ENCODE peak calls at places on chromosomes 7 and 10, in eight cellular contexts. One of them, this sample, is unnamed.

GRCh38 chr10:588246-589165 is 101.0 kb downstream of the DIP2C start:
- DNase-seq in fibroblast of pulmonary artery: peak; percentile 45
- DNase-seq in cardiac muscle cell: no peak
- DNase-seq in epithelial cell of esophagus: no peak
- DNase-seq in tibial nerve: no peak
- DNase-seq in heart left ventricle: peak; percentile 75
- DNase-seq in kidney epithelial cell: no peak
- DNase-seq in IMR-90: peak; percentile 69
- DNase-seq in this sample: peak; percentile 36

GRCh38 chr7:103632005-103632639 is 186.1 kb upstream of the SLC26A5 start:
- DNase-seq in fibroblast of pulmonary artery: no peak
- DNase-seq in cardiac muscle cell: no peak
- DNase-seq in epithelial cell of esophagus: no peak
- DNase-seq in tibial nerve: no peak
- DNase-seq in heart left ventricle: no peak
- DNase-seq in kidney epithelial cell: no peak
- DNase-seq in IMR-90: no peak
- DNase-seq in this sample: no peak

GRCh38 chr7:13327669-13328068 is 640.2 kb downstream of the ARL4A start:
- DNase-seq in fibroblast of pulmonary artery: peak; percentile 47
- DNase-seq in cardiac muscle cell: no peak
- DNase-seq in epithelial cell of esophagus: no peak
- DNase-seq in tibial nerve: no peak
- DNase-seq in heart left ventricle: no peak
- DNase-seq in kidney epithelial cell: no peak
- DNase-seq in IMR-90: peak; percentile 1
- DNase-seq in this sample: peak; percentile 18

GRCh38 chr7:40223451-40224112 is 88.8 kb downstream of the SUGCT start:
- DNase-seq in fibroblast of pulmonary artery: no peak
- DNase-seq in cardiac muscle cell: no peak
- DNase-seq in epithelial cell of esophagus: no peak
- DNase-seq in tibial nerve: no peak
- DNase-seq in heart left ventricle: no peak
- DNase-seq in kidney epithelial cell: no peak
- DNase-seq in IMR-90: no peak
- DNase-seq in this sample: peak; percentile 29

GRCh38 chr7:66352071-66352470 is 146.9 kb downstream of the TPST1 start:
- DNase-seq in fibroblast of pulmonary artery: peak; percentile 16
- DNase-seq in cardiac muscle cell: no peak
- DNase-seq in epithelial cell of esophagus: peak; percentile 50
- DNase-seq in tibial nerve: no peak
- DNase-seq in heart left ventricle: no peak
- DNase-seq in kidney epithelial cell: peak; percentile 9
- DNase-seq in IMR-90: no peak
- DNase-seq in this sample: peak; percentile 20

GRCh38 chr7:33459340-33459751 is 330.0 kb downstream of the BBS9 start:
- DNase-seq in fibroblast of pulmonary artery: peak; percentile 80
- DNase-seq in cardiac muscle cell: peak; percentile 69
- DNase-seq in epithelial cell of esophagus: peak; percentile 76
- DNase-seq in tibial nerve: no peak
- DNase-seq in heart left ventricle: peak; percentile 22
- DNase-seq in kidney epithelial cell: peak; percentile 1
- DNase-seq in IMR-90: peak; percentile 66
- DNase-seq in this sample: peak; percentile 58

GRCh38 chr10:16182688-16183087 is 254.1 kb upstream of the PTER start:
- DNase-seq in fibroblast of pulmonary artery: no peak
- DNase-seq in cardiac muscle cell: no peak
- DNase-seq in epithelial cell of esophagus: no peak
- DNase-seq in tibial nerve: no peak
- DNase-seq in heart left ventricle: no peak
- DNase-seq in kidney epithelial cell: no peak
- DNase-seq in IMR-90: no peak
- DNase-seq in this sample: no peak

GRCh38 chr10:97399843-97400545 is 1.1 kb downstream of the RRP12 start:
- DNase-seq in fibroblast of pulmonary artery: peak; percentile 81
- DNase-seq in cardiac muscle cell: peak; percentile 27
- DNase-seq in epithelial cell of esophagus: peak; percentile 89
- DNase-seq in tibial nerve: no peak
- DNase-seq in heart left ventricle: peak; percentile 63
- DNase-seq in kidney epithelial cell: no peak
- DNase-seq in IMR-90: peak; percentile 85
- DNase-seq in this sample: peak; percentile 67

GRCh38 chr10:108615576-108616320 is 1307.6 kb downstream of the XPNPEP1 start:
- DNase-seq in fibroblast of pulmonary artery: no peak
- DNase-seq in cardiac muscle cell: no peak
- DNase-seq in epithelial cell of esophagus: no peak
- DNase-seq in tibial nerve: no peak
- DNase-seq in heart left ventricle: no peak
- DNase-seq in kidney epithelial cell: no peak
- DNase-seq in IMR-90: no peak
- DNase-seq in this sample: no peak

GRCh38 chr10:110444009-110444347 is 53.7 kb upstream of the DUSP5 start:
- DNase-seq in fibroblast of pulmonary artery: no peak
- DNase-seq in cardiac muscle cell: peak; percentile 87
- DNase-seq in epithelial cell of esophagus: no peak
- DNase-seq in tibial nerve: no peak
- DNase-seq in heart left ventricle: peak; percentile 82
- DNase-seq in kidney epithelial cell: no peak
- DNase-seq in IMR-90: no peak
- DNase-seq in this sample: no peak

GRCh38 chr7:22419488-22419887 is 62.5 kb upstream of the RAPGEF5 start:
- DNase-seq in fibroblast of pulmonary artery: no peak
- DNase-seq in cardiac muscle cell: no peak
- DNase-seq in epithelial cell of esophagus: no peak
- DNase-seq in tibial nerve: no peak
- DNase-seq in heart left ventricle: no peak
- DNase-seq in kidney epithelial cell: no peak
- DNase-seq in IMR-90: no peak
- DNase-seq in this sample: no peak

GRCh38 chr7:32428546-32428945 is 61.6 kb downstream of the LSM5 start:
- DNase-seq in fibroblast of pulmonary artery: no peak
- DNase-seq in cardiac muscle cell: peak; percentile 14
- DNase-seq in epithelial cell of esophagus: no peak
- DNase-seq in tibial nerve: no peak
- DNase-seq in heart left ventricle: no peak
- DNase-seq in kidney epithelial cell: no peak
- DNase-seq in IMR-90: no peak
- DNase-seq in this sample: no peak

GRCh38 chr7:2496375-2496774 is 20.2 kb upstream of the GRIFIN start:
- DNase-seq in fibroblast of pulmonary artery: no peak
- DNase-seq in cardiac muscle cell: no peak
- DNase-seq in epithelial cell of esophagus: no peak
- DNase-seq in tibial nerve: no peak
- DNase-seq in heart left ventricle: no peak
- DNase-seq in kidney epithelial cell: no peak
- DNase-seq in IMR-90: no peak
- DNase-seq in this sample: no peak

GRCh38 chr10:103202319-103202718 is 9.2 kb upstream of the NT5C2 start:
- DNase-seq in fibroblast of pulmonary artery: no peak
- DNase-seq in cardiac muscle cell: no peak
- DNase-seq in epithelial cell of esophagus: no peak
- DNase-seq in tibial nerve: no peak
- DNase-seq in heart left ventricle: no peak
- DNase-seq in kidney epithelial cell: no peak
- DNase-seq in IMR-90: no peak
- DNase-seq in this sample: no peak

GRCh38 chr7:120942861-120943260 is 7.7 kb upstream of the ING3 start:
- DNase-seq in fibroblast of pulmonary artery: peak; percentile 9
- DNase-seq in cardiac muscle cell: no peak
- DNase-seq in epithelial cell of esophagus: no peak
- DNase-seq in tibial nerve: no peak
- DNase-seq in heart left ventricle: no peak
- DNase-seq in kidney epithelial cell: no peak
- DNase-seq in IMR-90: no peak
- DNase-seq in this sample: no peak

GRCh38 chr7:66075590-66076458 is at the start of gene ASL:
- DNase-seq in fibroblast of pulmonary artery: peak; percentile 88
- DNase-seq in cardiac muscle cell: peak; percentile 97
- DNase-seq in epithelial cell of esophagus: peak; percentile 94
- DNase-seq in tibial nerve: peak; percentile 90
- DNase-seq in heart left ventricle: peak; percentile 97
- DNase-seq in kidney epithelial cell: peak; percentile 51
- DNase-seq in IMR-90: peak; percentile 86
- DNase-seq in this sample: peak; percentile 88

GRCh38 chr7:132321387-132321786 is 254.9 kb downstream of the PLXNA4 start:
- DNase-seq in fibroblast of pulmonary artery: no peak
- DNase-seq in cardiac muscle cell: peak; percentile 29
- DNase-seq in epithelial cell of esophagus: no peak
- DNase-seq in tibial nerve: no peak
- DNase-seq in heart left ventricle: no peak
- DNase-seq in kidney epithelial cell: no peak
- DNase-seq in IMR-90: no peak
- DNase-seq in this sample: peak; percentile 20

GRCh38 chr10:91908358-91909177 is 718 bp downstream of the FGFBP3 start:
- DNase-seq in fibroblast of pulmonary artery: peak; percentile 77
- DNase-seq in cardiac muscle cell: peak; percentile 99
- DNase-seq in epithelial cell of esophagus: peak; percentile 69
- DNase-seq in tibial nerve: peak; percentile 30
- DNase-seq in heart left ventricle: peak; percentile 84
- DNase-seq in kidney epithelial cell: no peak
- DNase-seq in IMR-90: peak; percentile 67
- DNase-seq in this sample: peak; percentile 74

GRCh38 chr10:48658243-48658888 is 26.3 kb upstream of the WDFY4 start:
- DNase-seq in fibroblast of pulmonary artery: peak; percentile 73
- DNase-seq in cardiac muscle cell: peak; percentile 82
- DNase-seq in epithelial cell of esophagus: peak; percentile 69
- DNase-seq in tibial nerve: peak; percentile 70
- DNase-seq in heart left ventricle: peak; percentile 84
- DNase-seq in kidney epithelial cell: no peak
- DNase-seq in IMR-90: peak; percentile 58
- DNase-seq in this sample: peak; percentile 61

GRCh38 chr10:78407009-78407711 is 373.5 kb downstream of the RPS24 start:
- DNase-seq in fibroblast of pulmonary artery: peak; percentile 95
- DNase-seq in cardiac muscle cell: peak; percentile 92
- DNase-seq in epithelial cell of esophagus: peak; percentile 92
- DNase-seq in tibial nerve: peak; percentile 27
- DNase-seq in heart left ventricle: peak; percentile 81
- DNase-seq in kidney epithelial cell: peak; percentile 77
- DNase-seq in IMR-90: peak; percentile 93
- DNase-seq in this sample: peak; percentile 92

DNA sequence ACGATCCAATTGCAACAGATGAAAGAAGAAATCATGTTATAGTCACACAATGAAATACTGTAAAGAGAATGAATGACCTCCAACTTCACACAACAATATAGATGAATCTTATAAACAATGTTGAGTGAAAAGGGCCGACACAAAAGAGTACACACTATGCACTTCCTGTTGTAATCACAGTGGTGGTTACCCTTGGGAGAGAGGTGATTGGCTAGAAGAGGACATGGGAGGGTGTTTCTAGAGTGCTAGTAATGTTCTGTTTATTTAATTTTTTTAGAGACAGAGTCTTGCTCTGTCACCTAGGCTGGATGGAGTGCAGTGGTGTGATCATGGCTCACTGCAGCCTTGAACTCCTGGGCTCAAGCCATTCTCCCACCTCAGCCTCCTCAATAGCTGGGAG is 82.5 kb downstream of the NDUFB2 start:
- DNase-seq in fibroblast of pulmonary artery: no peak
- DNase-seq in cardiac muscle cell: no peak
- DNase-seq in epithelial cell of esophagus: no peak
- DNase-seq in tibial nerve: no peak
- DNase-seq in heart left ventricle: no peak
- DNase-seq in kidney epithelial cell: no peak
- DNase-seq in IMR-90: no peak
- DNase-seq in this sample: no peak
- H3K4me3 ChIP-seq in fibroblast of pulmonary artery: no peak overlapping the region
- H3K4me3 ChIP-seq in cardiac muscle cell: no peak overlapping the region
- H3K4me3 ChIP-seq in epithelial cell of esophagus: no peak overlapping the region
- H3K4me3 ChIP-seq in tibial nerve: no peak overlapping the region
- H3K4me3 ChIP-seq in heart left ventricle: no peak overlapping the region
- H3K4me3 ChIP-seq in kidney epithelial cell: no peak overlapping the region
- H3K4me3 ChIP-seq in IMR-90: no peak overlapping the region
- H3K4me3 ChIP-seq in this sample: no peak overlapping the region

GRCh38 chr7:19020711-19021110 is 96.7 kb downstream of the TWIST1 start:
- DNase-seq in fibroblast of pulmonary artery: no peak
- DNase-seq in cardiac muscle cell: no peak
- DNase-seq in epithelial cell of esophagus: peak; percentile 85
- DNase-seq in tibial nerve: no peak
- DNase-seq in heart left ventricle: no peak
- DNase-seq in kidney epithelial cell: peak; percentile 21
- DNase-seq in IMR-90: peak; percentile 41
- DNase-seq in this sample: peak; percentile 59
- TF ChIP-seq CTCF in fibroblast of pulmonary artery: no peak
- TF ChIP-seq CTCF in cardiac muscle cell: no peak
- TF ChIP-seq CTCF in epithelial cell of esophagus: no peak
- TF ChIP-seq CTCF in tibial nerve: no peak
- TF ChIP-seq CTCF in heart left ventricle: no peak
- TF ChIP-seq CTCF in kidney epithelial cell: no peak
- TF ChIP-seq CTCF in IMR-90: no peak
- TF ChIP-seq CTCF in this sample: no peak

DNA sequence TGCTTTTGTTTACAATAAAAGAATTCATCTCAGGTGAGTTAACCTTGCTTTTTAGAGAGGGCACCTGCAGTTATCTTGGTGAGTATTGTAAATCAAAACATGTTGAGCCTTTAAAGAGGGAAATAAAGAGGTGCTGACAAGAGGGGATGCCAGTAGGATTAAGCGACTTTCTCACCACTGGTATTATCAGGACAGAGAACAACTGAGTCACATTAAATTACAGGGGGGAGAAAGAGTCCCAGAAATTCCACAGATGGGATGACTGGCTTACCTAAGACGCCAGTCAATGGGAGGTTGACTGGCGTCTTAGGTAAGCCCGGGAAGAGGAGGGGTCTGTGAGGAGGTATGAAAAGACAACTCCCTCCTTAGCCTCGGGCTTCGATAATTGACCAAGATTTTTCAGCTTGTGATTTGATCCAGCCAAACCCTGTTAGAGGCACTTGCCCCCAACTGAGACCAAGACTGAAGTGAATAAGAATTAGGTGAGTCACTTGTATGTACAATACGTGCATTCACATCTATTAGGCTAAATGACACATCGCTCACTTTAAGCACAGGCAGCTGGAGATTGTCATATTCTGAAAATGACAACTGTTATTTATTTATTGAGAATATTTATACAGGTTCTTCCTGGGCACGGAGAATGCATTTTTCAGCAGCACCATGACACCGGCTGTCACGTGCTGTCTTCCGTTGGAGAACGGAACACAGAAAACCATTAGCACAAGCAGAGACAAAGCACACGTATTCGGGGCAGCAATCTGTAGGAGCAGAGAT is 117.6 kb downstream of the SEM1 start:
- DNase-seq in fibroblast of pulmonary artery: no peak
- DNase-seq in cardiac muscle cell: no peak
- DNase-seq in epithelial cell of esophagus: peak; percentile 15
- DNase-seq in tibial nerve: no peak
- DNase-seq in heart left ventricle: no peak
- DNase-seq in kidney epithelial cell: no peak
- DNase-seq in IMR-90: no peak
- DNase-seq in this sample: no peak
- H3K4me3 ChIP-seq in fibroblast of pulmonary artery: no peak overlapping the region
- H3K4me3 ChIP-seq in cardiac muscle cell: no peak overlapping the region
- H3K4me3 ChIP-seq in epithelial cell of esophagus: no peak overlapping the region
- H3K4me3 ChIP-seq in tibial nerve: no peak overlapping the region
- H3K4me3 ChIP-seq in heart left ventricle: no peak overlapping the region
- H3K4me3 ChIP-seq in kidney epithelial cell: no peak overlapping the region
- H3K4me3 ChIP-seq in IMR-90: no peak overlapping the region
- H3K4me3 ChIP-seq in this sample: no peak overlapping the region

DNA sequence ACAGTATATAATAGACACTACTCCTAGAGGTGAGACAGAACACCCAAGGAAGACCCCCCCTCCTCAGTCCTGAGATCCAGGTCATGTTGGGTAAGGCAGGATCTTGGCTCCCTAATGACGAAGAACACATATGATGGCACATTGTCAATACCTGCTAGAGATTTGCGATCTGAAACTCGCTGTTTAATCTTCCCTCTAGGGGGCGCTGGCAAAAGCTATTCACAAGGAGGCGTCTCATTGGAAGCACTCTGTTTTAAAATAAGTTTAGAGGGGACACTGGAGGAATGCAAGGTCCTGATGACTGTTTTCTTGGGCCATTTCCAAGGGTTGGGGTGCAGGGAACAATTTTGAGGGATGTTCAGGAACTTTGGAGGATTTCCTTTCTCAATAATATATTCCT is 1013.7 kb upstream of the MBL2 start:
- DNase-seq in fibroblast of pulmonary artery: no peak
- DNase-seq in cardiac muscle cell: peak; percentile 8
- DNase-seq in epithelial cell of esophagus: peak; percentile 18
- DNase-seq in tibial nerve: no peak
- DNase-seq in heart left ventricle: no peak
- DNase-seq in kidney epithelial cell: no peak
- DNase-seq in IMR-90: no peak
- DNase-seq in this sample: no peak
- TF ChIP-seq CTCF in fibroblast of pulmonary artery: no peak
- TF ChIP-seq CTCF in cardiac muscle cell: no peak
- TF ChIP-seq CTCF in epithelial cell of esophagus: peak; percentile 40
- TF ChIP-seq CTCF in tibial nerve: no peak
- TF ChIP-seq CTCF in heart left ventricle: no peak
- TF ChIP-seq CTCF in kidney epithelial cell: peak; percentile 30
- TF ChIP-seq CTCF in IMR-90: no peak
- TF ChIP-seq CTCF in this sample: no peak